ENCODE peak calls at places on chromosomes 7 and 10, in six cellular contexts. B, W, K, D, O and L are unnamed samples.
A peak's percentile ranks its signal among the peaks of the same experiment; 100 is the strongest.

GRCh38 chr7:3649250-3649649 is 348.2 kb downstream of the SDK1 start:
- DNase-seq in K (no peak), O (no peak), D (no peak), B (no peak), W (no peak), L (no peak)

GRCh38 chr7:124924906-124925305 is 4.7 kb downstream of the POT1 start:
- DNase-seq in D (no peak), B (no peak), W (no peak), O (no peak), K (no peak), L (no peak)

GRCh38 chr10:75398630-75399460 is 2.7 kb downstream of the ZNF503 start:
- DNase-seq in K (no peak), B (no peak), O (no peak), W (no peak), D (no peak), L (no peak)

GRCh38 chr7:130210181-130210935 is 2.7 kb downstream of the SSMEM1 start:
- DNase-seq in B (no peak), W (no peak), D (no peak), O (peak; percentile 59), K (no peak), L (no peak)

GRCh38 chr10:79230563-79231249 is 116.6 kb upstream of the PPIF start:
- DNase-seq in O (no peak), K (no peak), B (no peak), D (no peak), W (no peak), L (no peak)

GRCh38 chr7:149415391-149416068 is 45.3 kb downstream of the ZNF777 start:
- DNase-seq in D (no peak), W (no peak), B (no peak), K (no peak), O (no peak), L (no peak)

GRCh38 chr10:74382643-74383042 is 231.6 kb downstream of the ADK start:
- DNase-seq in K (no peak), D (no peak), O (no peak), W (no peak), B (no peak), L (no peak)

GRCh38 chr7:114986805-114987204 is 64.9 kb downstream of the MDFIC start:
- DNase-seq in B (no peak), W (no peak), D (no peak), K (no peak), O (no peak), L (no peak)

GRCh38 chr10:61897671-61898434 is 3.6 kb upstream of the ARID5B start:
- DNase-seq in D (peak; percentile 45), O (no peak), K (no peak), B (no peak), W (peak; percentile 27), L (peak; percentile 40)

GRCh38 chr7:75987805-75988630 is 6.4 kb downstream of the TMEM120A start:
- DNase-seq in W (no peak), B (no peak), O (no peak), K (no peak), D (no peak), L (no peak)

GRCh38 chr10:81027223-81027622 is 489.5 kb downstream of the SH2D4B start:
- DNase-seq in D (no peak), K (no peak), O (no peak), B (no peak), W (no peak), L (no peak)

GRCh38 chr10:131649609-131650008 is 251.2 kb upstream of the PPP2R2D start:
- DNase-seq in D (no peak), O (no peak), K (no peak), W (no peak), B (no peak), L (no peak)

GRCh38 chr7:103689262-103689661 is 243.3 kb upstream of the SLC26A5 start:
- DNase-seq in B (no peak), D (no peak), W (no peak), O (no peak), K (no peak), L (no peak)

GRCh38 chr7:101792051-101792651 is 25.3 kb upstream of the CUX1 start:
- DNase-seq in W (no peak), B (no peak), D (no peak), O (no peak), K (peak; percentile 63), L (no peak)

GRCh38 chr10:78333362-78334143 is 299.9 kb downstream of the RPS24 start:
- DNase-seq in O (no peak), D (no peak), W (no peak), B (no peak), K (no peak), L (no peak)

GRCh38 chr7:93044147-93044810 is 73.5 kb downstream of the SAMD9 start:
- DNase-seq in K (no peak), O (no peak), W (no peak), B (no peak), D (no peak), L (no peak)

GRCh38 chr7:80392229-80393169 is 119.4 kb downstream of the GNAT3 start:
- DNase-seq in W (no peak), O (no peak), B (no peak), K (no peak), D (no peak), L (peak; percentile 36)

GRCh38 chr10:12835709-12836108 is 165.8 kb downstream of the CCDC3 start:
- DNase-seq in W (no peak), K (peak; percentile 14), O (peak; percentile 22), B (no peak), D (no peak), L (no peak)

GRCh38 chr10:125883198-125883597 is 2.1 kb upstream of the DHX32 start:
- DNase-seq in D (no peak), K (no peak), O (no peak), W (no peak), B (no peak), L (no peak)

GRCh38 chr10:52394246-52394645 is 80.2 kb downstream of the DKK1 start:
- DNase-seq in B (no peak), O (no peak), W (no peak), K (no peak), D (no peak), L (no peak)

GRCh38 chr10:86387221-86387794 is 20.7 kb upstream of the GRID1 start:
- DNase-seq in D (no peak), B (no peak), W (no peak), K (no peak), O (no peak), L (no peak)

GRCh38 chr10:25083546-25084111 is 67.2 kb downstream of the THNSL1 start:
- DNase-seq in K (no peak), B (no peak), W (no peak), O (peak; percentile 96), D (peak; percentile 37), L (no peak)

GRCh38 chr7:50729962-50730361 is 52.7 kb downstream of the GRB10 start:
- DNase-seq in B (no peak), W (no peak), O (no peak), K (no peak), D (no peak), L (no peak)

GRCh38 chr7:149733131-149733531 is 40.3 kb downstream of the ZNF467 start:
- DNase-seq in W (no peak), D (no peak), O (no peak), B (no peak), K (no peak), L (no peak)

GRCh38 chr10:71728218-71728737 is 8.7 kb upstream of the C10orf105 start:
- DNase-seq in B (no peak), O (no peak), K (peak; percentile 37), D (no peak), W (no peak), L (no peak)

GRCh38 chr7:114825423-114825951 is 96.4 kb upstream of the MDFIC start:
- DNase-seq in W (peak; percentile 25), K (no peak), O (no peak), B (no peak), D (no peak), L (peak; percentile 9)

GRCh38 chr10:7085913-7086589 is 324.8 kb downstream of the SFMBT2 start:
- DNase-seq in D (peak; percentile 14), W (no peak), O (peak; percentile 70), B (no peak), K (peak; percentile 5), L (no peak)

GRCh38 chr10:51770719-51771118 is 71.3 kb upstream of the CSTF2T start:
- DNase-seq in D (no peak), B (no peak), W (no peak), K (no peak), O (no peak), L (no peak)

GRCh38 chr10:111116762-111117445 is 40.1 kb downstream of the ADRA2A start:
- DNase-seq in O (no peak), W (no peak), B (no peak), D (no peak), K (no peak), L (no peak)

GRCh38 chr10:75197066-75197465 is 13.5 kb upstream of the VDAC2 start:
- DNase-seq in D (no peak), W (no peak), B (no peak), K (no peak), O (no peak), L (no peak)

GRCh38 chr7:11330717-11331116 is 357.0 kb downstream of the PHF14 start:
- DNase-seq in K (no peak), O (no peak), W (no peak), D (no peak), B (no peak), L (no peak)

GRCh38 chr7:111329367-111330234 is 232.7 kb downstream of the IMMP2L start:
- DNase-seq in D (no peak), O (no peak), K (no peak), W (no peak), B (no peak), L (no peak)